ENCODE peak calls at places on chromosomes 6 and 20, in eight cellular contexts. One of them, this sample, is unnamed.

GRCh38 chr6:83868639-83869038 is 9.2 kb downstream of the CYB5R4 start:
- DNase-seq in H9: no peak
- DNase-seq in nucleus accumbens: no peak
- DNase-seq in NCI-H69: peak; percentile 27
- DNase-seq in PC-9: peak; percentile 60
- DNase-seq in tibial artery: no peak
- DNase-seq in NCI-H1105: no peak
- DNase-seq in activated CD4-positive, alpha-beta T cell treated with anti-CD3 and anti-CD28 coated beads, Interleukin-2, amount 50 U/mL, for 48 hours: no peak
- DNase-seq in this sample: no peak

GRCh38 chr6:154347981-154348380 is 8.6 kb downstream of the IPCEF1 start:
- DNase-seq in H9: no peak
- DNase-seq in PC-9: no peak
- DNase-seq in activated CD4-positive, alpha-beta T cell treated with anti-CD3 and anti-CD28 coated beads, Interleukin-2, amount 50 U/mL, for 48 hours: no peak
- DNase-seq in nucleus accumbens: no peak
- DNase-seq in NCI-H1105: no peak
- DNase-seq in tibial artery: no peak
- DNase-seq in NCI-H69: no peak
- DNase-seq in this sample: no peak

GRCh38 chr6:31205638-31206037 is 35.2 kb upstream of the POU5F1 start:
- DNase-seq in nucleus accumbens: no peak
- DNase-seq in H9: no peak
- DNase-seq in NCI-H69: no peak
- DNase-seq in tibial artery: no peak
- DNase-seq in PC-9: no peak
- DNase-seq in activated CD4-positive, alpha-beta T cell treated with anti-CD3 and anti-CD28 coated beads, Interleukin-2, amount 50 U/mL, for 48 hours: no peak
- DNase-seq in NCI-H1105: no peak
- DNase-seq in this sample: no peak

GRCh38 chr6:36627141-36627540 is 33.0 kb downstream of the SRSF3 start:
- DNase-seq in PC-9: no peak
- DNase-seq in nucleus accumbens: no peak
- DNase-seq in tibial artery: no peak
- DNase-seq in H9: no peak
- DNase-seq in NCI-H69: no peak
- DNase-seq in activated CD4-positive, alpha-beta T cell treated with anti-CD3 and anti-CD28 coated beads, Interleukin-2, amount 50 U/mL, for 48 hours: no peak
- DNase-seq in NCI-H1105: no peak
- DNase-seq in this sample: no peak

GRCh38 chr6:86683132-86683908 is 254.0 kb upstream of the HTR1E start:
- DNase-seq in H9: no peak
- DNase-seq in NCI-H69: no peak
- DNase-seq in activated CD4-positive, alpha-beta T cell treated with anti-CD3 and anti-CD28 coated beads, Interleukin-2, amount 50 U/mL, for 48 hours: no peak
- DNase-seq in tibial artery: no peak
- DNase-seq in NCI-H1105: no peak
- DNase-seq in nucleus accumbens: no peak
- DNase-seq in PC-9: no peak
- DNase-seq in this sample: no peak

GRCh38 chr6:15476631-15477380 is 186.0 kb downstream of the DTNBP1 start:
- DNase-seq in nucleus accumbens: no peak
- DNase-seq in NCI-H69: no peak
- DNase-seq in PC-9: no peak
- DNase-seq in tibial artery: no peak
- DNase-seq in NCI-H1105: no peak
- DNase-seq in H9: no peak
- DNase-seq in activated CD4-positive, alpha-beta T cell treated with anti-CD3 and anti-CD28 coated beads, Interleukin-2, amount 50 U/mL, for 48 hours: no peak
- DNase-seq in this sample: no peak

GRCh38 chr6:108651781-108652227 is 91.1 kb downstream of the FOXO3 start:
- DNase-seq in H9: no peak
- DNase-seq in tibial artery: peak; percentile 65
- DNase-seq in nucleus accumbens: no peak
- DNase-seq in NCI-H69: peak; percentile 54
- DNase-seq in PC-9: no peak
- DNase-seq in activated CD4-positive, alpha-beta T cell treated with anti-CD3 and anti-CD28 coated beads, Interleukin-2, amount 50 U/mL, for 48 hours: no peak
- DNase-seq in NCI-H1105: no peak
- DNase-seq in this sample: no peak

GRCh38 chr6:25703005-25703404 is 51.0 kb downstream of the SCGN start:
- DNase-seq in activated CD4-positive, alpha-beta T cell treated with anti-CD3 and anti-CD28 coated beads, Interleukin-2, amount 50 U/mL, for 48 hours: no peak
- DNase-seq in PC-9: no peak
- DNase-seq in tibial artery: no peak
- DNase-seq in H9: no peak
- DNase-seq in NCI-H69: peak; percentile 97
- DNase-seq in nucleus accumbens: no peak
- DNase-seq in NCI-H1105: no peak
- DNase-seq in this sample: no peak

GRCh38 chr6:5511924-5512323 is 250.6 kb downstream of the FARS2 start:
- DNase-seq in tibial artery: no peak
- DNase-seq in NCI-H1105: no peak
- DNase-seq in activated CD4-positive, alpha-beta T cell treated with anti-CD3 and anti-CD28 coated beads, Interleukin-2, amount 50 U/mL, for 48 hours: no peak
- DNase-seq in NCI-H69: no peak
- DNase-seq in PC-9: no peak
- DNase-seq in nucleus accumbens: no peak
- DNase-seq in H9: no peak
- DNase-seq in this sample: no peak

GRCh38 chr6:68638225-68638900 is 3.3 kb downstream of the ADGRB3 start:
- DNase-seq in H9: no peak
- DNase-seq in nucleus accumbens: no peak
- DNase-seq in NCI-H1105: no peak
- DNase-seq in PC-9: no peak
- DNase-seq in activated CD4-positive, alpha-beta T cell treated with anti-CD3 and anti-CD28 coated beads, Interleukin-2, amount 50 U/mL, for 48 hours: peak; percentile 38
- DNase-seq in tibial artery: peak; percentile 34
- DNase-seq in NCI-H69: peak; percentile 39
- DNase-seq in this sample: no peak

GRCh38 chr20:25487306-25487705 is 79.8 kb downstream of the GINS1 start:
- DNase-seq in NCI-H1105: no peak
- DNase-seq in nucleus accumbens: no peak
- DNase-seq in PC-9: no peak
- DNase-seq in activated CD4-positive, alpha-beta T cell treated with anti-CD3 and anti-CD28 coated beads, Interleukin-2, amount 50 U/mL, for 48 hours: no peak
- DNase-seq in NCI-H69: no peak
- DNase-seq in H9: no peak
- DNase-seq in tibial artery: no peak
- DNase-seq in this sample: no peak

GRCh38 chr6:124661231-124661630 is 301.0 kb upstream of the RNF217 start:
- DNase-seq in H9: peak; percentile 30
- DNase-seq in tibial artery: no peak
- DNase-seq in activated CD4-positive, alpha-beta T cell treated with anti-CD3 and anti-CD28 coated beads, Interleukin-2, amount 50 U/mL, for 48 hours: no peak
- DNase-seq in NCI-H69: peak; percentile 63
- DNase-seq in NCI-H1105: peak; percentile 13
- DNase-seq in nucleus accumbens: no peak
- DNase-seq in PC-9: no peak
- DNase-seq in this sample: no peak

GRCh38 chr6:144746902-144747469 is 461.9 kb downstream of the UTRN start:
- DNase-seq in NCI-H1105: no peak
- DNase-seq in activated CD4-positive, alpha-beta T cell treated with anti-CD3 and anti-CD28 coated beads, Interleukin-2, amount 50 U/mL, for 48 hours: no peak
- DNase-seq in NCI-H69: no peak
- DNase-seq in nucleus accumbens: no peak
- DNase-seq in PC-9: no peak
- DNase-seq in tibial artery: no peak
- DNase-seq in H9: no peak
- DNase-seq in this sample: no peak

GRCh38 chr6:45049188-45049843 is 278.8 kb upstream of the RUNX2 start:
- DNase-seq in H9: no peak
- DNase-seq in tibial artery: no peak
- DNase-seq in PC-9: no peak
- DNase-seq in nucleus accumbens: no peak
- DNase-seq in NCI-H69: no peak
- DNase-seq in activated CD4-positive, alpha-beta T cell treated with anti-CD3 and anti-CD28 coated beads, Interleukin-2, amount 50 U/mL, for 48 hours: no peak
- DNase-seq in NCI-H1105: no peak
- DNase-seq in this sample: no peak

GRCh38 chr6:48194596-48195295 is 83.7 kb upstream of the PTCHD4 start:
- DNase-seq in PC-9: no peak
- DNase-seq in nucleus accumbens: no peak
- DNase-seq in tibial artery: no peak
- DNase-seq in NCI-H1105: no peak
- DNase-seq in activated CD4-positive, alpha-beta T cell treated with anti-CD3 and anti-CD28 coated beads, Interleukin-2, amount 50 U/mL, for 48 hours: no peak
- DNase-seq in NCI-H69: peak; percentile 81
- DNase-seq in H9: no peak
- DNase-seq in this sample: no peak

GRCh38 chr6:148324297-148325007 is 18.2 kb upstream of the SASH1 start:
- DNase-seq in H9: no peak
- DNase-seq in activated CD4-positive, alpha-beta T cell treated with anti-CD3 and anti-CD28 coated beads, Interleukin-2, amount 50 U/mL, for 48 hours: no peak
- DNase-seq in NCI-H1105: no peak
- DNase-seq in PC-9: peak; percentile 60
- DNase-seq in tibial artery: no peak
- DNase-seq in nucleus accumbens: no peak
- DNase-seq in NCI-H69: no peak
- DNase-seq in this sample: no peak

GRCh38 chr20:48582361-48582991 is 245.3 kb downstream of the PREX1 start:
- DNase-seq in tibial artery: no peak
- DNase-seq in NCI-H69: no peak
- DNase-seq in PC-9: no peak
- DNase-seq in activated CD4-positive, alpha-beta T cell treated with anti-CD3 and anti-CD28 coated beads, Interleukin-2, amount 50 U/mL, for 48 hours: no peak
- DNase-seq in nucleus accumbens: no peak
- DNase-seq in NCI-H1105: no peak
- DNase-seq in H9: no peak
- DNase-seq in this sample: no peak

GRCh38 chr6:16961577-16961976 is 140.3 kb upstream of the STMND1 start:
- DNase-seq in nucleus accumbens: no peak
- DNase-seq in NCI-H1105: no peak
- DNase-seq in PC-9: no peak
- DNase-seq in activated CD4-positive, alpha-beta T cell treated with anti-CD3 and anti-CD28 coated beads, Interleukin-2, amount 50 U/mL, for 48 hours: no peak
- DNase-seq in NCI-H69: no peak
- DNase-seq in tibial artery: no peak
- DNase-seq in H9: no peak
- DNase-seq in this sample: no peak

GRCh38 chr6:107698146-107698545 is 126.0 kb downstream of the SCML4 start:
- DNase-seq in PC-9: no peak
- DNase-seq in NCI-H69: no peak
- DNase-seq in tibial artery: no peak
- DNase-seq in activated CD4-positive, alpha-beta T cell treated with anti-CD3 and anti-CD28 coated beads, Interleukin-2, amount 50 U/mL, for 48 hours: no peak
- DNase-seq in nucleus accumbens: no peak
- DNase-seq in NCI-H1105: no peak
- DNase-seq in H9: peak; percentile 10
- DNase-seq in this sample: no peak

GRCh38 chr20:48708116-48708515 is 119.7 kb downstream of the PREX1 start:
- DNase-seq in NCI-H69: no peak
- DNase-seq in H9: no peak
- DNase-seq in tibial artery: no peak
- DNase-seq in nucleus accumbens: no peak
- DNase-seq in PC-9: no peak
- DNase-seq in NCI-H1105: no peak
- DNase-seq in activated CD4-positive, alpha-beta T cell treated with anti-CD3 and anti-CD28 coated beads, Interleukin-2, amount 50 U/mL, for 48 hours: no peak
- DNase-seq in this sample: no peak

GRCh38 chr6:79586548-79586947 is 44.6 kb upstream of the SH3BGRL2 start:
- DNase-seq in nucleus accumbens: no peak
- DNase-seq in NCI-H69: peak; percentile 68
- DNase-seq in activated CD4-positive, alpha-beta T cell treated with anti-CD3 and anti-CD28 coated beads, Interleukin-2, amount 50 U/mL, for 48 hours: no peak
- DNase-seq in tibial artery: no peak
- DNase-seq in PC-9: no peak
- DNase-seq in NCI-H1105: no peak
- DNase-seq in H9: peak; percentile 36
- DNase-seq in this sample: peak; percentile 26

GRCh38 chr20:5844063-5844681 is 94.0 kb downstream of the SHLD1 start:
- DNase-seq in PC-9: peak; percentile 83
- DNase-seq in activated CD4-positive, alpha-beta T cell treated with anti-CD3 and anti-CD28 coated beads, Interleukin-2, amount 50 U/mL, for 48 hours: peak; percentile 69
- DNase-seq in nucleus accumbens: no peak
- DNase-seq in H9: no peak
- DNase-seq in tibial artery: no peak
- DNase-seq in NCI-H1105: no peak
- DNase-seq in NCI-H69: peak; percentile 98
- DNase-seq in this sample: no peak

GRCh38 chr20:6560978-6561377 is 206.5 kb upstream of the BMP2 start:
- DNase-seq in H9: no peak
- DNase-seq in tibial artery: no peak
- DNase-seq in PC-9: no peak
- DNase-seq in NCI-H69: no peak
- DNase-seq in NCI-H1105: no peak
- DNase-seq in nucleus accumbens: no peak
- DNase-seq in activated CD4-positive, alpha-beta T cell treated with anti-CD3 and anti-CD28 coated beads, Interleukin-2, amount 50 U/mL, for 48 hours: no peak
- DNase-seq in this sample: no peak

GRCh38 chr6:119322715-119323350 is 26.7 kb downstream of the MAN1A1 start:
- DNase-seq in H9: no peak
- DNase-seq in activated CD4-positive, alpha-beta T cell treated with anti-CD3 and anti-CD28 coated beads, Interleukin-2, amount 50 U/mL, for 48 hours: no peak
- DNase-seq in NCI-H69: peak; percentile 49
- DNase-seq in nucleus accumbens: no peak
- DNase-seq in tibial artery: no peak
- DNase-seq in PC-9: no peak
- DNase-seq in NCI-H1105: no peak
- DNase-seq in this sample: no peak

GRCh38 chr6:6614096-6614964 is 25.8 kb downstream of the LY86 start:
- DNase-seq in NCI-H69: no peak
- DNase-seq in PC-9: no peak
- DNase-seq in NCI-H1105: no peak
- DNase-seq in H9: no peak
- DNase-seq in nucleus accumbens: no peak
- DNase-seq in activated CD4-positive, alpha-beta T cell treated with anti-CD3 and anti-CD28 coated beads, Interleukin-2, amount 50 U/mL, for 48 hours: peak; percentile 20
- DNase-seq in tibial artery: no peak
- DNase-seq in this sample: no peak

GRCh38 chr6:136532030-136532429 is 18.2 kb downstream of the MAP7 start:
- DNase-seq in H9: no peak
- DNase-seq in NCI-H69: no peak
- DNase-seq in activated CD4-positive, alpha-beta T cell treated with anti-CD3 and anti-CD28 coated beads, Interleukin-2, amount 50 U/mL, for 48 hours: no peak
- DNase-seq in NCI-H1105: no peak
- DNase-seq in PC-9: no peak
- DNase-seq in tibial artery: no peak
- DNase-seq in nucleus accumbens: no peak
- DNase-seq in this sample: no peak

GRCh38 chr6:4405609-4406212 is 270.3 kb upstream of the ECI2 start:
- DNase-seq in activated CD4-positive, alpha-beta T cell treated with anti-CD3 and anti-CD28 coated beads, Interleukin-2, amount 50 U/mL, for 48 hours: no peak
- DNase-seq in PC-9: no peak
- DNase-seq in H9: peak; percentile 55
- DNase-seq in NCI-H69: no peak
- DNase-seq in NCI-H1105: no peak
- DNase-seq in tibial artery: no peak
- DNase-seq in nucleus accumbens: no peak
- DNase-seq in this sample: no peak

GRCh38 chr20:5657190-5657872 is 92.9 kb upstream of the SHLD1 start:
- DNase-seq in nucleus accumbens: peak; percentile 11
- DNase-seq in NCI-H1105: no peak
- DNase-seq in tibial artery: peak; percentile 48
- DNase-seq in H9: no peak
- DNase-seq in PC-9: peak; percentile 98
- DNase-seq in activated CD4-positive, alpha-beta T cell treated with anti-CD3 and anti-CD28 coated beads, Interleukin-2, amount 50 U/mL, for 48 hours: no peak
- DNase-seq in NCI-H69: no peak
- DNase-seq in this sample: no peak

GRCh38 chr6:113626470-113626869 is 230.7 kb upstream of the MARCKS start:
- DNase-seq in PC-9: no peak
- DNase-seq in NCI-H1105: no peak
- DNase-seq in tibial artery: no peak
- DNase-seq in NCI-H69: no peak
- DNase-seq in H9: no peak
- DNase-seq in nucleus accumbens: no peak
- DNase-seq in activated CD4-positive, alpha-beta T cell treated with anti-CD3 and anti-CD28 coated beads, Interleukin-2, amount 50 U/mL, for 48 hours: no peak
- DNase-seq in this sample: no peak

GRCh38 chr6:132527791-132528190 is 10.3 kb upstream of the TAAR9 start:
- DNase-seq in activated CD4-positive, alpha-beta T cell treated with anti-CD3 and anti-CD28 coated beads, Interleukin-2, amount 50 U/mL, for 48 hours: no peak
- DNase-seq in tibial artery: no peak
- DNase-seq in NCI-H1105: no peak
- DNase-seq in nucleus accumbens: no peak
- DNase-seq in PC-9: no peak
- DNase-seq in NCI-H69: peak; percentile 55
- DNase-seq in H9: no peak
- DNase-seq in this sample: no peak

GRCh38 chr20:5539656-5540055 is 210.5 kb upstream of the SHLD1 start:
- DNase-seq in activated CD4-positive, alpha-beta T cell treated with anti-CD3 and anti-CD28 coated beads, Interleukin-2, amount 50 U/mL, for 48 hours: no peak
- DNase-seq in PC-9: no peak
- DNase-seq in tibial artery: no peak
- DNase-seq in NCI-H1105: no peak
- DNase-seq in nucleus accumbens: peak; percentile 1
- DNase-seq in H9: no peak
- DNase-seq in NCI-H69: no peak
- DNase-seq in this sample: no peak

GRCh38 chr6:156185113-156185512 is 592.1 kb upstream of the ARID1B start:
- DNase-seq in activated CD4-positive, alpha-beta T cell treated with anti-CD3 and anti-CD28 coated beads, Interleukin-2, amount 50 U/mL, for 48 hours: no peak
- DNase-seq in H9: no peak
- DNase-seq in nucleus accumbens: no peak
- DNase-seq in PC-9: no peak
- DNase-seq in NCI-H1105: peak; percentile 41
- DNase-seq in tibial artery: no peak
- DNase-seq in NCI-H69: no peak
- DNase-seq in this sample: no peak

GRCh38 chr6:127592964-127593363 is 16.0 kb downstream of the C6orf58 start:
- DNase-seq in activated CD4-positive, alpha-beta T cell treated with anti-CD3 and anti-CD28 coated beads, Interleukin-2, amount 50 U/mL, for 48 hours: no peak
- DNase-seq in PC-9: no peak
- DNase-seq in nucleus accumbens: no peak
- DNase-seq in NCI-H1105: no peak
- DNase-seq in NCI-H69: peak; percentile 27
- DNase-seq in H9: peak; percentile 42
- DNase-seq in tibial artery: no peak
- DNase-seq in this sample: no peak

GRCh38 chr6:99613398-99613704 is 6.7 kb downstream of the PRDM13 start:
- DNase-seq in PC-9: no peak
- DNase-seq in NCI-H1105: no peak
- DNase-seq in tibial artery: no peak
- DNase-seq in nucleus accumbens: no peak
- DNase-seq in activated CD4-positive, alpha-beta T cell treated with anti-CD3 and anti-CD28 coated beads, Interleukin-2, amount 50 U/mL, for 48 hours: no peak
- DNase-seq in NCI-H69: peak; percentile 83
- DNase-seq in H9: peak; percentile 84
- DNase-seq in this sample: no peak